ENCODE peak calls at places on chromosomes 4 and X, in five cellular contexts. A, E, R, D and F are unnamed samples.
A peak's percentile ranks its signal among the peaks of the same experiment; 100 is the strongest.

GRCh38 chrX:153551135-153551534 is 33.7 kb downstream of the ATP2B3 start:
- DNase-seq in R (no peak), E (no peak), D (peak; percentile 20), A (no peak), F (no peak)

GRCh38 chr4:170743633-170744032 is 653.9 kb upstream of the AADAT start:
- DNase-seq in R (no peak), A (peak; percentile 27), D (no peak), E (no peak), F (no peak)

GRCh38 chr4:141643557-141643956 is 7.2 kb downstream of the IL15 start:
- DNase-seq in E (no peak), D (peak; percentile 88), A (no peak), R (no peak), F (no peak)

GRCh38 chr4:3402409-3403103 is 39.2 kb upstream of the HGFAC start:
- DNase-seq in R (no peak), E (no peak), D (peak; percentile 89), A (peak; percentile 48), F (peak; percentile 57)

GRCh38 chr4:61938250-61938846 is 738.2 kb downstream of the ADGRL3 start:
- DNase-seq in A (no peak), E (no peak), R (no peak), D (no peak), F (no peak)

GRCh38 chr4:159283697-159284492 is 181.0 kb downstream of the RAPGEF2 start:
- DNase-seq in R (no peak), A (no peak), E (no peak), D (peak; percentile 97), F (no peak)

GRCh38 chrX:135295238-135295943 is 13.9 kb upstream of the ETDC start:
- DNase-seq in A (peak; percentile 65), E (peak; percentile 25), R (peak; percentile 25), D (peak; percentile 51), F (peak; percentile 92)

GRCh38 chrX:17374619-17375360 is at the start of gene NHS:
- DNase-seq in R (peak; percentile 72), D (peak; percentile 75), A (peak; percentile 52), E (peak; percentile 78), F (peak; percentile 71)

GRCh38 chr4:6332042-6332668 is 62.5 kb downstream of the WFS1 start:
- DNase-seq in E (no peak), D (no peak), R (no peak), A (no peak), F (no peak)

GRCh38 chrX:82218361-82218760 is 1016.5 kb downstream of the SH3BGRL start:
- DNase-seq in R (no peak), A (no peak), D (peak; percentile 0), E (no peak), F (no peak)

GRCh38 chr4:169741569-169741968 is 16.2 kb downstream of the HPF1 start:
- DNase-seq in A (no peak), E (no peak), R (no peak), D (no peak), F (no peak)

GRCh38 chr4:84915396-84915780 is 51.1 kb downstream of the WDFY3 start:
- DNase-seq in R (no peak), A (no peak), E (no peak), D (no peak), F (no peak)

GRCh38 chr4:30716671-30717207 is 3.4 kb upstream of the PCDH7 start:
- DNase-seq in E (no peak), R (no peak), A (no peak), D (peak; percentile 65), F (no peak)

GRCh38 chrX:18582910-18583493 is 88.9 kb downstream of the RS1 start:
- DNase-seq in A (no peak), R (no peak), E (no peak), D (no peak), F (no peak)

GRCh38 chr4:158760866-158761265 is 8.0 kb upstream of the FNIP2 start:
- DNase-seq in E (no peak), R (no peak), D (peak; percentile 85), A (no peak), F (no peak)

GRCh38 chr4:179415016-179415841 is 1973.0 kb upstream of the AGA start:
- DNase-seq in D (peak; percentile 74), A (no peak), E (no peak), R (no peak), F (no peak)

GRCh38 chr4:108783666-108784463 is 21.0 kb upstream of the ETNPPL start:
- DNase-seq in E (no peak), A (no peak), R (no peak), D (no peak), F (no peak)
- TF ChIP-seq CTCF in E (no peak), A (no peak), R (no peak), D (peak; percentile 16), F (no peak)

GRCh38 chr4:15482346-15482745 is 12.7 kb downstream of the CC2D2A start:
- DNase-seq in D (no peak), A (no peak), R (no peak), E (no peak), F (no peak)

GRCh38 chr4:15482842-15483241 is 13.2 kb downstream of the CC2D2A start:
- DNase-seq in R (no peak), D (no peak), E (no peak), A (no peak), F (no peak)

GRCh38 chr4:15478724-15479088 is 9.0 kb downstream of the CC2D2A start:
- DNase-seq in E (no peak), R (no peak), D (no peak), A (no peak), F (no peak)

GRCh38 chr4:15479089-15479912 is 9.6 kb downstream of the CC2D2A start:
- DNase-seq in A (peak; percentile 43), R (no peak), D (peak; percentile 81), E (peak; percentile 59), F (no peak)

DNA sequence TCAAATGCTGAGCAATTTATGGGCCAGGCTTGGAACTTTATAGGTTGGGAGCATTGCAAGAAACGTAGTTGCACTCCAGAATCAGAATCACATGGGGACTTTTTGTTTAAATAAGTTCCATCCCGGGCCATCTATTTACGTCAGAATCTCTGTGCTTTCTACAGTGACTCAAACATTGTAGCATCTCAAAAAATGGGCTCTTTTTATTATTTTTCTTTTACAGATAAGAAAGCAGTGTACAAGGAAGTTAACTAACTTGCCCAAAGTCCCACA is 10.2 kb downstream of the CC2D2A start:
- DNase-seq in D (peak; percentile 55), E (no peak), A (no peak), R (no peak), F (no peak)
- H3K27ac ChIP-seq in D (peak overlapping the region; percentile 89), E (peak overlapping the region; percentile 62), A (peak overlapping the region; percentile 61), R (no peak overlapping the region), F (no peak overlapping the region)

DNA sequence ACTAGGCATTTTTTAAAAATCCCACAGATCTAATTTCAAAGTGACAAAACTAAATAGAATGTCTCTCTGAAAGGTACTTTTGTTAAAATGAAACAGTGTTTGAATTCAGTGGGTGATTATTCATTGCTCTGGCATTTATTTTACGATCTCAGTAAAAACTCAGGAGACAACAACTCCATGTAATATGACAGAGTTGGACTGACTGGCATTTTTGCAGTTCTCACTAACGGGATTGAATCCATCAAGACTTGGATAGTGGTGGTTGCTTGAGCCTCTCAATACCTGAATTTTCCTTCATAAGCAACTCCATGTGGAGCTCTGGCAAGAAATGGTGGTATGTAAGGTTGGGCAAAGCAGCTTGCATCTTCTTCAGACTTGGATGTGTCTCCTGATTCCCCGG is 72.6 kb downstream of the FRMPD4 start:
- DNase-seq in D (peak; percentile 38), R (no peak), E (no peak), A (no peak), F (no peak)
- H3K4me1 ChIP-seq in D (peaks cover 2% of the 10 kb centered on the region), R (no peaks in the 10 kb centered on the region), E (no peaks in the 10 kb centered on the region), A (no peaks in the 10 kb centered on the region), F (no peaks in the 10 kb centered on the region)

DNA sequence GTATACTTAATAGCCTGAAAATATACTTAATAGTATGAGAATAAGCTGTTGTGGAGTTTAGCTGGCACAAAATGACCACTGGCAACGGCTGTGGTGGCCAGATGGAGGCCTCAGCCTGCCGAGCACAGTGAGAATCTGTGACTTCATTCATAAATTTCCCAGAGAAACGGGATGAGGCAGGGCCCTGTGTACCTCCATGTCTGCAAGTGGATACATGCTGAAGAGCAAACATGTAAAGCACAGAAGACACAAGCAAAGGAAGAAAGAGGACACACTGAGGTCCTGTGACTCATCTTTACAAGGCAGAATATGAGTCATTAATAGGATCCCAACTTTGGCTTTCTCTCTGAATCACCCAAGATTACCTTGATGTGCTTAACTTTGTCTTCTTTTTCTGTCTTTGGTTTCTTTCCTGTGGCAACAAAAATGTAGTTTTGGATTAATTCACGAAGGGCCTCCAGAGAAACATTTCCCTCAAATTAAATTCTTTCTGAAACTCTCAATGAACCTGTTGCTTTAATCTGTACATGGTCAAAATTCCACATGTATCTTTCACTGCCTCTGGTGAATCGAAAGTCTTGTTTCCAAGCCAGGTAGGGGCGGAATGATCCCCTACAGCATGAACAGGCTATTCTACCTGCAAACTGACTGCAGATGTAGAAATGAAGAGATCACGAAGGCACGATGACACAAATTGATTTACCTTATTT is 56.4 kb downstream of the IRF2 start:
- DNase-seq in A (no peak), E (no peak), D (peak; percentile 88), R (no peak), F (no peak)
- TF ChIP-seq CTCF in A (no peak), E (no peak), D (peak; percentile 6), R (no peak), F (no peak)

DNA sequence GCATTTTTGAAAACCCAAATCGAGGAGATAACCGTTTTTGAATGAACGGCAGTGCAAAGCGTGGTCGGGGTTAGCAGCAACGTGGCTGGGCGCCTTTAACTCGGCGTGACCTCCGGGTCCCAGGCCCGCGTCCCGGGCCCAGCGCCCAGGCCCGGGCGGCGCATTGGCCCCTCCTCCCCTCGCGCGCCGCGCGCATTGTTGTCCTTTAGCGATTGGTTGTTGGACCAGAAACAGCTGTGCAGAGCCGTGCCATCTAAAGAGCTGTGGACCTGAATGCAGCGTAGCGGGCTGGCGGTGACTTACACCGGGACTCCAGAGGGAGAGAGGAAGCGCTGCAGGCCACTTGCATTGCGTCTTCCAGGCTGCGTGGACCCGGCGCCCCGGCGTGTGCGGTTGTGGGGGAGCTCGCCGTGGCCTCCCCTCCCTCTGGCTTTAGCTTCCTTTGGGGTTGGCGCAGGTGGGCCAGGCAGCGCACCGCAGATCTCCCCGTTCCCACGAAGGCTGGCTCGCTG is at the start of gene STOX2:
- DNase-seq in D (peak; percentile 50), R (peak; percentile 78), A (peak; percentile 78), E (peak; percentile 83), F (peak; percentile 81)
- H3K27ac ChIP-seq in D (no peak within 1 kb of the TSS), R (peak within 1 kb of the TSS; percentile 78), A (peak within 1 kb of the TSS; percentile 22), E (peak within 1 kb of the TSS; percentile 51), F (peak within 1 kb of the TSS; percentile 64)

DNA sequence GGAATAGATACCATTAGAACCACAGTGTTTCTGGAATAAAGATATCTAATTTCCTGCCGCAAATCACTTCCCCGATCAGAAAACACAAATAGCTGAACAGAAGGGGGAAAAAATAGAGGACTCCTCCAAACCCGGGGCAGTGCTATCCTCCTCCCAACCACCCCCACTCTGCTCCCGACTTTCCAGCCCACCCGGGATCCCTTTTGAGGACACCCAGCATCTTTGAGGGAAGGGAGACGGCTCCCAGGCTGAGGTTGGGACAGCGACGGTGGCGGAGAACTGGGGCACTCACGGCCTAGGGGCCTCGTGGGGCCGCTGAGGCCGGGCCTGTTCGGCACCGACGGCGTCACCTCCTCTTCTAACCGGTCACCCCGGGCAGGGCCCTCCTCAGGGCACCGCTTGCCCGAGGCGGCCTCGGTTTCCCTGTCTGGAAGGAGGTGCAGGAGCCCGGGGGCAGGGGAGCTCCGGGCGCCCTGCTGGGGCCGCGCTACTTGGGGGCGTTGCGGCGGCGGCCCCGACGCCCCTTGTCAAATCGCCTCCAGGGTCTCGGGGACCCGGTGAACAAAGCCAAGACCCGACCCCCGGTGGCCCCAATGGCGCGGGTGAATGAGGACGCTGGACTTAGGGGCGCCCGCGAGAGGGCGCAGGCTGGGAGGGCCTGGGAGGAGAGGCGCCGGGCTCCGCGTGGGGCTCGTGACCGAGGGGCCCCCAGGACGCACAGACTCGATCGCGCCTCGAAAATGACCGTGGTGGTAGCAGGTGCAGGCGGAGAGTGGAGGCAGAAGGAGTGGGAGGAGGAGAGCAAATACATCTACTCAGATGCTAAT is 6.9 kb upstream of the ARX start:
- DNase-seq in E (no peak), A (no peak), R (no peak), D (no peak), F (no peak)
- H3K4me1 ChIP-seq in E (no peaks in the 10 kb centered on the region), A (peaks cover 10% of the 10 kb centered on the region), R (peaks cover 5% of the 10 kb centered on the region), D (no peaks in the 10 kb centered on the region), F (no peaks in the 10 kb centered on the region)